ENCODE peak calls at places on chromosomes 4 and X, in six cellular contexts. T is transverse colon, N is endothelial cell of umbilical vein, Y is spleen, Q is upper lobe of left lung, I is HCT116. H is an unnamed sample. For H3K9me3 and H3K4me1, the result is how much of the 10 kb centered on the place peaks cover.

GRCh38 chrX:14448406-14448805 is 80.9 kb upstream of the GLRA2 start:
- DNase-seq in Y (no peak), T (no peak), Q (no peak), I (no peak), N (no peak), H (no peak)

GRCh38 chr4:17284323-17285175 is 227.3 kb downstream of the QDPR start:
- DNase-seq in N (peak), T (no peak), Q (no peak), I (no peak), Y (no peak), H (no peak)

GRCh38 chrX:72317139-72317538 is 11.4 kb upstream of the CITED1 start:
- DNase-seq in N (no peak), Q (no peak), T (no peak), I (no peak), Y (no peak), H (no peak)

GRCh38 chr4:102637391-102637790 is 123.4 kb downstream of the MANBA start:
- DNase-seq in I (no peak), Y (no peak), T (no peak), Q (no peak), N (no peak), H (no peak)

GRCh38 chrX:107747596-107748161 is 27.9 kb downstream of the TSC22D3 start:
- DNase-seq in N (no peak), Y (no peak), I (no peak), T (peak), Q (no peak), H (peak)

GRCh38 chrX:63929608-63930007 is 144.6 kb upstream of the ARHGEF9 start:
- DNase-seq in N (no peak), Y (no peak), Q (no peak), T (no peak), I (no peak), H (no peak)

GRCh38 chr4:147194604-147195003 is 248.9 kb upstream of the TTC29 start:
- DNase-seq in N (no peak), I (no peak), T (no peak), Q (no peak), Y (no peak), H (no peak)

GRCh38 chr4:129453524-129453923 is 357.6 kb downstream of the C4orf33 start:
- DNase-seq in Q (no peak), T (no peak), N (peak), Y (no peak), I (no peak), H (no peak)

GRCh38 chrX:83469551-83469950 is 38.5 kb upstream of the POU3F4 start:
- DNase-seq in I (no peak), N (no peak), Y (no peak), Q (no peak), T (peak), H (no peak)

GRCh38 chr4:86098691-86099090 is 261.2 kb downstream of the MAPK10 start:
- DNase-seq in T (no peak), Y (no peak), Q (no peak), N (no peak), I (no peak), H (no peak)

GRCh38 chr4:156794863-156795262 is 176.7 kb downstream of the PDGFC start:
- DNase-seq in Q (no peak), Y (no peak), T (no peak), I (no peak), N (no peak), H (no peak)

GRCh38 chr4:129929052-129929451 is 833.1 kb downstream of the C4orf33 start:
- DNase-seq in T (no peak), Y (no peak), I (no peak), Q (no peak), N (peak), H (no peak)

GRCh38 chrX:97539970-97540519 is 656.3 kb downstream of the RPA4 start:
- DNase-seq in Y (no peak), Q (no peak), T (no peak), N (peak), I (no peak), H (no peak)

GRCh38 chrX:128800138-128800537 is 723.2 kb downstream of the SMARCA1 start:
- DNase-seq in N (no peak), Y (no peak), Q (no peak), I (no peak), T (no peak), H (no peak)

GRCh38 chrX:39640866-39641265 is 456.9 kb downstream of the BCOR start:
- DNase-seq in T (no peak), Y (no peak), N (no peak), I (no peak), Q (no peak), H (no peak)

GRCh38 chr4:4960574-4960973 is 58.7 kb downstream of the CYTL1 start:
- DNase-seq in T (no peak), Q (no peak), N (no peak), Y (no peak), I (no peak), H (no peak)

GRCh38 chr4:182649698-182650477 is 267.3 kb downstream of the DCTD start:
- DNase-seq in N (no peak), Q (no peak), Y (no peak), I (no peak), T (no peak), H (no peak)

GRCh38 chr4:96183630-96184029 is 343.7 kb downstream of the PDHA2 start:
- DNase-seq in Q (no peak), I (no peak), Y (no peak), T (no peak), N (no peak), H (no peak)

GRCh38 chrX:97841544-97842179 is 958.0 kb downstream of the RPA4 start:
- DNase-seq in Q (peak), N (no peak), I (no peak), T (no peak), Y (peak), H (no peak)

DNA sequence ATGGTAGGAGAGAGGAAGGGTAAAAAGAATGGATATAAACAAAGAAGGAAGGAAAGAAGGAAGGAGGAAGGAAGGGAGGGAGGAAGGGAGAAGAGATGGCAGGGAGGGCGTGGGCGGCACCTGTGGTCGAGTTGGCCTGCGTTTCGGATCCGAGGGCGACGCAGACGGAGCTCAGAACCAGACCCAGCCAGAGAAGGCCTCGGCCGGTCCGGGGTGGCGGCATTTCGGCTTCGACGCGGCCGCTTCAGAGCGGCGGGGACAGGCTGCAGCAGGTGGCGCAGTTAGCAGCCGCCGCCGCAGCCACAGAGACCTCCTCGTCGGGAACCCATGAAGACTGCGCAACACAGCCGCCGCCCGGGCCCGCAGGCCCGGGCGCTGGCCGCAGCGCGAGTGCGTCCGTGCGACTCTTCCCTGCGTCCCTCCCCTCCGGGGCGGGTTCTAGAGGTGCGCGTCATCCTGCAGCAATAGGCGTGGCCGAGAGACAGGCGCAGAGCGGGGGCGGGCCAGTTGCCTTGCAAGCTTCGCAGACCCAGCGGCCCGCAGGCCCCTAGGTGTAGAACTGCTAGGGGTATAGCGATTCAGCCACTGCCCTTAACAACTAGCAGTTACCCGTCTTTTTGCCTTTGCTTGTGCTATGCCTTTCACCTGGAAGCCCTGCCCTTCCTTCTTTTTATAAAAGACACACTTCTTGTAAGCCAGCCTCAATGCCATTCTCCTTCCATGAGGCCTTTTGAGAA is at the start of gene IDS:
- DNase-seq in Q (peak), I (peak), Y (peak), N (peak), T (peak), H (peak)
- H3K9me3 ChIP-seq in Q (under half), I (under half), Y (under half), N (under half), T (under half), H (under half)

DNA sequence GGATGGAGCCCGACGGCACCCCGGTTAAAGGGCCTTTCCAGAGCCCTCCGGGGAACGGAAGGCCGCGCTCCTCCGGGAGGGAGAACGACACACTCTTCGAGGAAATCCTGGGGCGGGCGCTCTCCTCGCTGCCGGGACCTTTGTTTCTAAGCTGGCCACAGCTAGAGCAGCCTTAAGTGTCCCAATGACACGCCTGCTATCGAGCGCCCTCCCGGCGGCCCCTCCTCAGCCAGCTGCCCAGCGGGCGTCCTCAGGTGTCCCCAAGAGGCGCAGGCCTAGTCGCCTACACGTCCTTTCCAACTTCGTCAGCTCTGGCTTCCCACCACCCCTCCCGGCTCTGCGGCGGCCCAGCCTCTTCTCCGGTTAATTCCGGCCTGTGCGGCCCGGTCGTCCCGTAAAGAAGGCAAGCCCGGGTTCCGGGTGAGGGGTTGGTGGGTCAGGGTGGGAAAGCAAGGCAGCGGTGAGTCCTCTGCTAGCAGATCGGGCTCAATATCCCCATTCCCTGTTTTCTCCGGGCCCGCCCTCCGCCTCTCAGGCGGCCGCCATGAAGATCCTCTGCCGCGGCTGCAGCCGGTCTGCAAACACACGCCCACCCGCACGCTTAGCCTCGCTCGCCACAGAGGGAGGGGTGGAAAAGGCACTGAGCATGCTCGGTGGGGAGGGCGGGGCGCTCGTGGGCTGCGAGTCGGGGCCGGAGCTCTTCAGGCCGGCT is 449 bp upstream of the RAP1GDS1 start:
- DNase-seq in T (peak), N (peak), Q (peak), Y (peak), I (peak), H (peak)
- TF ChIP-seq POLR2AphosphoS5 in T (peak), N (peak), Q (peak), Y (peak), I (peak), H (peak)

DNA sequence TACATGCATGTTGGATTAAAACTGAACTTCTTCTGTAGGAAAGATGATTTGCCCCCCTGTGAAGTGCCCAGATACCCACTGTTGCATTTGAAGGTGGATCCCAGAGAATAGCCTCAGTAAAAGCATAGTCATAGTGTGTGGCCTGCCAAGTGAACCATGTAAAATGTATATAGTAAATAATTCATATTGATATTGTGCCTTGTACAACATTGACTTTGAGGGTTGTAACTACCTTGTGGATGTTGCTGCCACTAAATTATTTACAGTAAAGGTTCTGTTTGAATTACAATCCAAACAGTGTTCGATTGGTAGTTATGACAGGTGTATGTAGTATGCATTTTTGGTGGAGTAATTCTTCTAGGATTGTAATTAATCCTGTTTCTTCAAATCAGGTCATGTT is 19.2 kb downstream of the TMEM131L start:
- DNase-seq in N (no peak), I (no peak), Y (no peak), T (no peak), Q (no peak), H (no peak)
- H3K4me1 ChIP-seq in N (under half), I (under half), Y (half or more), T (under half), Q (under half), H (under half)

GRCh38 chr4:63212075-63212474 is 1197.2 kb downstream of the TECRL start:
- DNase-seq in N (no peak), Y (no peak), Q (no peak), T (no peak), I (no peak), H (no peak)
- H3K9me3 ChIP-seq in N (under half), Y (under half), Q (under half), T (under half), I (under half), H (under half)

DNA sequence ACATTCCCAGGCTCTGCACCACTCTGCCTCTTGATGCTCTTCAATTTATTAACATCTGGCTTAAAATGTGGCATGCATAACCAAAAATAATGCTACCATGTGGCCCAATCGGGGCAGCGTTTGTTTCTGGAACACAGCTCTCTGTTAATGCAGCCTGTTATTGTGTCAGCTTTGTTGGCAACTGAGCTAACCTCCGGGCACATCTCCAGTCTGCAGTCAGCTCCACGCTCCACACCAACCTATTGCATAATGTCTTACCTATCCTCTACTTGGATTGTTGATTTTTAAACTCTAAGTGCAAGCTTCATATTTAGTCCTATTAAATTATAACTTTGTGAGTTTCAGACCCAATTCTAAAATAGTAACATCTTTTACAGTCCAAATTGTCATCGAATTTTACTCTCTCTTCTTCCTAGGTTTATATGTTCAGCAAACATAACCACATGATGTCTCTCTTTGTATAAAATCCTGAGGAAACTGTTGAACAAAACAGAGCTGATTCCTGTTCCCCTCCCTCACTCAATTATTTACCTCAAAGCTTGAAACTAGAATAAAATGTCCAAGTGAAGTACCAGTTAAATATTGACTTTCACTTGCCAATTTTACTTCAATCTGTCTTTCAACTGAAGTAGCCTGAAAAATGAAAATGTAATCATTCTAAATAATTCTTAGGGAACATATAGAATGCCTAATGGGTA is 92.2 kb upstream of the RAPGEF2 start:
- DNase-seq in Q (no peak), Y (no peak), T (peak), I (no peak), N (no peak), H (peak)
- TF ChIP-seq POLR2AphosphoS5 in Q (peak), Y (no peak), T (peak), I (no peak), N (no peak), H (peak)